ENCODE peak calls at places on chromosome 1, in eight cellular contexts. One of them, this sample, is unnamed.

GRCh38 chr1:147580609-147581008 is 39.3 kb downstream of the BCL9 start:
- ATAC-seq in left cardiac atrium: no peak
- ATAC-seq in naive thymus-derived CD8-positive, alpha-beta T cell: no peak
- ATAC-seq in activated naive CD4-positive, alpha-beta T cell treated with anti-CD3 and anti-CD28 coated beads, Interleukin-2, amount 50 U/mL, for 72 hours: no peak
- ATAC-seq in body of pancreas: no peak
- ATAC-seq in lung: no peak
- ATAC-seq in WTC11: no peak
- ATAC-seq in T-helper 17 cell: no peak
- ATAC-seq in this sample: no peak

GRCh38 chr1:212162635-212163034 is 122.6 kb upstream of the PPP2R5A start:
- ATAC-seq in left cardiac atrium: peak
- ATAC-seq in naive thymus-derived CD8-positive, alpha-beta T cell: peak
- ATAC-seq in activated naive CD4-positive, alpha-beta T cell treated with anti-CD3 and anti-CD28 coated beads, Interleukin-2, amount 50 U/mL, for 72 hours: no peak
- ATAC-seq in body of pancreas: no peak
- ATAC-seq in lung: no peak
- ATAC-seq in WTC11: no peak
- ATAC-seq in T-helper 17 cell: peak
- ATAC-seq in this sample: no peak

GRCh38 chr1:16120411-16120810 is 35.5 kb downstream of the EPHA2 start:
- ATAC-seq in left cardiac atrium: no peak
- ATAC-seq in naive thymus-derived CD8-positive, alpha-beta T cell: no peak
- ATAC-seq in activated naive CD4-positive, alpha-beta T cell treated with anti-CD3 and anti-CD28 coated beads, Interleukin-2, amount 50 U/mL, for 72 hours: no peak
- ATAC-seq in body of pancreas: no peak
- ATAC-seq in lung: no peak
- ATAC-seq in WTC11: peak
- ATAC-seq in T-helper 17 cell: no peak
- ATAC-seq in this sample: no peak

GRCh38 chr1:170742600-170742999 is 78.7 kb downstream of the PRRX1 start:
- ATAC-seq in left cardiac atrium: no peak
- ATAC-seq in naive thymus-derived CD8-positive, alpha-beta T cell: no peak
- ATAC-seq in activated naive CD4-positive, alpha-beta T cell treated with anti-CD3 and anti-CD28 coated beads, Interleukin-2, amount 50 U/mL, for 72 hours: no peak
- ATAC-seq in body of pancreas: no peak
- ATAC-seq in lung: no peak
- ATAC-seq in WTC11: no peak
- ATAC-seq in T-helper 17 cell: no peak
- ATAC-seq in this sample: no peak

GRCh38 chr1:87226341-87226760 is 102.3 kb upstream of the LMO4 start:
- ATAC-seq in left cardiac atrium: peak
- ATAC-seq in naive thymus-derived CD8-positive, alpha-beta T cell: no peak
- ATAC-seq in activated naive CD4-positive, alpha-beta T cell treated with anti-CD3 and anti-CD28 coated beads, Interleukin-2, amount 50 U/mL, for 72 hours: no peak
- ATAC-seq in body of pancreas: peak
- ATAC-seq in lung: peak
- ATAC-seq in WTC11: peak
- ATAC-seq in T-helper 17 cell: no peak
- ATAC-seq in this sample: no peak

GRCh38 chr1:162753001-162753658 is 37.4 kb upstream of the HSD17B7 start:
- ATAC-seq in left cardiac atrium: no peak
- ATAC-seq in naive thymus-derived CD8-positive, alpha-beta T cell: no peak
- ATAC-seq in activated naive CD4-positive, alpha-beta T cell treated with anti-CD3 and anti-CD28 coated beads, Interleukin-2, amount 50 U/mL, for 72 hours: no peak
- ATAC-seq in body of pancreas: no peak
- ATAC-seq in lung: no peak
- ATAC-seq in WTC11: no peak
- ATAC-seq in T-helper 17 cell: no peak
- ATAC-seq in this sample: no peak

GRCh38 chr1:246364415-246364941 is 142.6 kb downstream of the SMYD3 start:
- ATAC-seq in left cardiac atrium: no peak
- ATAC-seq in naive thymus-derived CD8-positive, alpha-beta T cell: no peak
- ATAC-seq in activated naive CD4-positive, alpha-beta T cell treated with anti-CD3 and anti-CD28 coated beads, Interleukin-2, amount 50 U/mL, for 72 hours: peak
- ATAC-seq in body of pancreas: no peak
- ATAC-seq in lung: no peak
- ATAC-seq in WTC11: no peak
- ATAC-seq in T-helper 17 cell: no peak
- ATAC-seq in this sample: peak

GRCh38 chr1:170617595-170618215 is 46.2 kb upstream of the PRRX1 start:
- ATAC-seq in left cardiac atrium: no peak
- ATAC-seq in naive thymus-derived CD8-positive, alpha-beta T cell: no peak
- ATAC-seq in activated naive CD4-positive, alpha-beta T cell treated with anti-CD3 and anti-CD28 coated beads, Interleukin-2, amount 50 U/mL, for 72 hours: no peak
- ATAC-seq in body of pancreas: no peak
- ATAC-seq in lung: no peak
- ATAC-seq in WTC11: no peak
- ATAC-seq in T-helper 17 cell: no peak
- ATAC-seq in this sample: no peak

GRCh38 chr1:74570797-74571492 is 58.5 kb upstream of the LRRC53 start:
- ATAC-seq in left cardiac atrium: no peak
- ATAC-seq in naive thymus-derived CD8-positive, alpha-beta T cell: no peak
- ATAC-seq in activated naive CD4-positive, alpha-beta T cell treated with anti-CD3 and anti-CD28 coated beads, Interleukin-2, amount 50 U/mL, for 72 hours: no peak
- ATAC-seq in body of pancreas: no peak
- ATAC-seq in lung: no peak
- ATAC-seq in WTC11: peak
- ATAC-seq in T-helper 17 cell: no peak
- ATAC-seq in this sample: no peak

GRCh38 chr1:33159577-33159976 is 22.3 kb downstream of the TRIM62 start:
- ATAC-seq in left cardiac atrium: no peak
- ATAC-seq in naive thymus-derived CD8-positive, alpha-beta T cell: no peak
- ATAC-seq in activated naive CD4-positive, alpha-beta T cell treated with anti-CD3 and anti-CD28 coated beads, Interleukin-2, amount 50 U/mL, for 72 hours: no peak
- ATAC-seq in body of pancreas: no peak
- ATAC-seq in lung: no peak
- ATAC-seq in WTC11: no peak
- ATAC-seq in T-helper 17 cell: no peak
- ATAC-seq in this sample: no peak

GRCh38 chr1:35539824-35540261 is 17.4 kb downstream of the KIAA0319L start:
- ATAC-seq in left cardiac atrium: peak
- ATAC-seq in naive thymus-derived CD8-positive, alpha-beta T cell: no peak
- ATAC-seq in activated naive CD4-positive, alpha-beta T cell treated with anti-CD3 and anti-CD28 coated beads, Interleukin-2, amount 50 U/mL, for 72 hours: peak
- ATAC-seq in body of pancreas: no peak
- ATAC-seq in lung: peak
- ATAC-seq in WTC11: no peak
- ATAC-seq in T-helper 17 cell: peak
- ATAC-seq in this sample: peak

GRCh38 chr1:67605209-67605780 is 79.7 kb upstream of the GADD45A start:
- ATAC-seq in left cardiac atrium: no peak
- ATAC-seq in naive thymus-derived CD8-positive, alpha-beta T cell: no peak
- ATAC-seq in activated naive CD4-positive, alpha-beta T cell treated with anti-CD3 and anti-CD28 coated beads, Interleukin-2, amount 50 U/mL, for 72 hours: no peak
- ATAC-seq in body of pancreas: no peak
- ATAC-seq in lung: no peak
- ATAC-seq in WTC11: no peak
- ATAC-seq in T-helper 17 cell: no peak
- ATAC-seq in this sample: no peak

GRCh38 chr1:4678318-4678717 is 23.9 kb downstream of the AJAP1 start:
- ATAC-seq in left cardiac atrium: no peak
- ATAC-seq in naive thymus-derived CD8-positive, alpha-beta T cell: no peak
- ATAC-seq in activated naive CD4-positive, alpha-beta T cell treated with anti-CD3 and anti-CD28 coated beads, Interleukin-2, amount 50 U/mL, for 72 hours: no peak
- ATAC-seq in body of pancreas: no peak
- ATAC-seq in lung: no peak
- ATAC-seq in WTC11: no peak
- ATAC-seq in T-helper 17 cell: no peak
- ATAC-seq in this sample: no peak

GRCh38 chr1:15524283-15525042 is 448 bp upstream of the CASP9 start:
- ATAC-seq in left cardiac atrium: peak
- ATAC-seq in naive thymus-derived CD8-positive, alpha-beta T cell: peak
- ATAC-seq in activated naive CD4-positive, alpha-beta T cell treated with anti-CD3 and anti-CD28 coated beads, Interleukin-2, amount 50 U/mL, for 72 hours: peak
- ATAC-seq in body of pancreas: peak
- ATAC-seq in lung: peak
- ATAC-seq in WTC11: peak
- ATAC-seq in T-helper 17 cell: peak
- ATAC-seq in this sample: peak

GRCh38 chr1:43687301-43688108 is 19.8 kb upstream of the ST3GAL3 start:
- ATAC-seq in left cardiac atrium: no peak
- ATAC-seq in naive thymus-derived CD8-positive, alpha-beta T cell: no peak
- ATAC-seq in activated naive CD4-positive, alpha-beta T cell treated with anti-CD3 and anti-CD28 coated beads, Interleukin-2, amount 50 U/mL, for 72 hours: no peak
- ATAC-seq in body of pancreas: no peak
- ATAC-seq in lung: no peak
- ATAC-seq in WTC11: no peak
- ATAC-seq in T-helper 17 cell: no peak
- ATAC-seq in this sample: no peak

GRCh38 chr1:94379615-94380014 is 38.6 kb upstream of the ABCD3 start:
- ATAC-seq in left cardiac atrium: peak
- ATAC-seq in naive thymus-derived CD8-positive, alpha-beta T cell: no peak
- ATAC-seq in activated naive CD4-positive, alpha-beta T cell treated with anti-CD3 and anti-CD28 coated beads, Interleukin-2, amount 50 U/mL, for 72 hours: no peak
- ATAC-seq in body of pancreas: no peak
- ATAC-seq in lung: no peak
- ATAC-seq in WTC11: no peak
- ATAC-seq in T-helper 17 cell: no peak
- ATAC-seq in this sample: no peak

GRCh38 chr1:158998037-158998780 is 11.5 kb upstream of the IFI16 start:
- ATAC-seq in left cardiac atrium: no peak
- ATAC-seq in naive thymus-derived CD8-positive, alpha-beta T cell: peak
- ATAC-seq in activated naive CD4-positive, alpha-beta T cell treated with anti-CD3 and anti-CD28 coated beads, Interleukin-2, amount 50 U/mL, for 72 hours: peak
- ATAC-seq in body of pancreas: no peak
- ATAC-seq in lung: no peak
- ATAC-seq in WTC11: no peak
- ATAC-seq in T-helper 17 cell: peak
- ATAC-seq in this sample: peak

GRCh38 chr1:100581096-100581705 is 43.3 kb downstream of the GPR88 start:
- ATAC-seq in left cardiac atrium: no peak
- ATAC-seq in naive thymus-derived CD8-positive, alpha-beta T cell: no peak
- ATAC-seq in activated naive CD4-positive, alpha-beta T cell treated with anti-CD3 and anti-CD28 coated beads, Interleukin-2, amount 50 U/mL, for 72 hours: peak
- ATAC-seq in body of pancreas: no peak
- ATAC-seq in lung: no peak
- ATAC-seq in WTC11: no peak
- ATAC-seq in T-helper 17 cell: no peak
- ATAC-seq in this sample: no peak

GRCh38 chr1:226778657-226779058 is 39.6 kb upstream of the ITPKB start:
- ATAC-seq in left cardiac atrium: peak
- ATAC-seq in naive thymus-derived CD8-positive, alpha-beta T cell: no peak
- ATAC-seq in activated naive CD4-positive, alpha-beta T cell treated with anti-CD3 and anti-CD28 coated beads, Interleukin-2, amount 50 U/mL, for 72 hours: no peak
- ATAC-seq in body of pancreas: no peak
- ATAC-seq in lung: peak
- ATAC-seq in WTC11: no peak
- ATAC-seq in T-helper 17 cell: no peak
- ATAC-seq in this sample: no peak

GRCh38 chr1:157025856-157026255 is 19.7 kb downstream of the ARHGEF11 start:
- ATAC-seq in left cardiac atrium: peak
- ATAC-seq in naive thymus-derived CD8-positive, alpha-beta T cell: no peak
- ATAC-seq in activated naive CD4-positive, alpha-beta T cell treated with anti-CD3 and anti-CD28 coated beads, Interleukin-2, amount 50 U/mL, for 72 hours: no peak
- ATAC-seq in body of pancreas: peak
- ATAC-seq in lung: no peak
- ATAC-seq in WTC11: no peak
- ATAC-seq in T-helper 17 cell: no peak
- ATAC-seq in this sample: no peak

GRCh38 chr1:70043806-70044205 is 161.6 kb downstream of the LRRC40 start:
- ATAC-seq in left cardiac atrium: peak
- ATAC-seq in naive thymus-derived CD8-positive, alpha-beta T cell: no peak
- ATAC-seq in activated naive CD4-positive, alpha-beta T cell treated with anti-CD3 and anti-CD28 coated beads, Interleukin-2, amount 50 U/mL, for 72 hours: no peak
- ATAC-seq in body of pancreas: no peak
- ATAC-seq in lung: no peak
- ATAC-seq in WTC11: peak
- ATAC-seq in T-helper 17 cell: no peak
- ATAC-seq in this sample: no peak

GRCh38 chr1:87805661-87806376 is 477.1 kb downstream of the LMO4 start:
- ATAC-seq in left cardiac atrium: peak
- ATAC-seq in naive thymus-derived CD8-positive, alpha-beta T cell: no peak
- ATAC-seq in activated naive CD4-positive, alpha-beta T cell treated with anti-CD3 and anti-CD28 coated beads, Interleukin-2, amount 50 U/mL, for 72 hours: no peak
- ATAC-seq in body of pancreas: peak
- ATAC-seq in lung: peak
- ATAC-seq in WTC11: no peak
- ATAC-seq in T-helper 17 cell: no peak
- ATAC-seq in this sample: no peak

GRCh38 chr1:221072214-221072613 is 193.0 kb downstream of the HLX start:
- ATAC-seq in left cardiac atrium: no peak
- ATAC-seq in naive thymus-derived CD8-positive, alpha-beta T cell: no peak
- ATAC-seq in activated naive CD4-positive, alpha-beta T cell treated with anti-CD3 and anti-CD28 coated beads, Interleukin-2, amount 50 U/mL, for 72 hours: no peak
- ATAC-seq in body of pancreas: no peak
- ATAC-seq in lung: no peak
- ATAC-seq in WTC11: no peak
- ATAC-seq in T-helper 17 cell: no peak
- ATAC-seq in this sample: no peak

GRCh38 chr1:1955651-1956094 is 36.6 kb upstream of the TMEM52 start:
- ATAC-seq in left cardiac atrium: no peak
- ATAC-seq in naive thymus-derived CD8-positive, alpha-beta T cell: no peak
- ATAC-seq in activated naive CD4-positive, alpha-beta T cell treated with anti-CD3 and anti-CD28 coated beads, Interleukin-2, amount 50 U/mL, for 72 hours: no peak
- ATAC-seq in body of pancreas: no peak
- ATAC-seq in lung: no peak
- ATAC-seq in WTC11: no peak
- ATAC-seq in T-helper 17 cell: no peak
- ATAC-seq in this sample: no peak

GRCh38 chr1:223007250-223007649 is 135.8 kb downstream of the TLR5 start:
- ATAC-seq in left cardiac atrium: no peak
- ATAC-seq in naive thymus-derived CD8-positive, alpha-beta T cell: no peak
- ATAC-seq in activated naive CD4-positive, alpha-beta T cell treated with anti-CD3 and anti-CD28 coated beads, Interleukin-2, amount 50 U/mL, for 72 hours: no peak
- ATAC-seq in body of pancreas: no peak
- ATAC-seq in lung: no peak
- ATAC-seq in WTC11: no peak
- ATAC-seq in T-helper 17 cell: no peak
- ATAC-seq in this sample: no peak